ENCODE peak calls at places on chromosome 20, in seven cellular contexts. O is AG04449; L is effector memory CD4-positive, alpha-beta T cell; B is brain microvascular endothelial cell; J is fibroblast of lung; C is tibial nerve; V is choroid plexus epithelial cell. X is an unnamed sample.

GRCh38 chr20:34058831-34059230 is 53.2 kb downstream of the EIF2S2 start:
- DNase-seq in J (no peak), B (no peak), O (no peak), C (no peak), L (peak), V (peak), X (no peak)

GRCh38 chr20:2042400-2042799 is 48.5 kb upstream of the PDYN start:
- DNase-seq in O (no peak), J (peak), C (no peak), V (peak), B (peak), L (no peak), X (peak)

GRCh38 chr20:14861028-14861699 is 523.8 kb upstream of the FLRT3 start:
- DNase-seq in C (no peak), J (no peak), O (no peak), V (no peak), B (no peak), L (no peak), X (no peak)

GRCh38 chr20:22810030-22810429 is 225.1 kb upstream of the SSTR4 start:
- DNase-seq in B (no peak), V (no peak), O (no peak), J (no peak), L (no peak), C (no peak), X (no peak)

GRCh38 chr20:12217382-12217781 is 299.7 kb downstream of the BTBD3 start:
- DNase-seq in O (no peak), V (no peak), L (no peak), J (no peak), B (no peak), C (no peak), X (no peak)

GRCh38 chr20:48359692-48360337 is 468.0 kb downstream of the PREX1 start:
- DNase-seq in L (no peak), O (no peak), J (no peak), B (no peak), C (no peak), V (no peak), X (no peak)

GRCh38 chr20:46849269-46849668 is 45.4 kb upstream of the EYA2 start:
- DNase-seq in O (no peak), C (no peak), J (no peak), V (no peak), B (no peak), L (no peak), X (no peak)

GRCh38 chr20:60535211-60535610 is 577.0 kb downstream of the CDH26 start:
- DNase-seq in C (no peak), L (no peak), O (no peak), B (no peak), J (no peak), V (no peak), X (no peak)

GRCh38 chr20:33803921-33804337 is 7.2 kb upstream of the CHMP4B start:
- DNase-seq in L (no peak), O (no peak), C (no peak), V (peak), J (peak), B (peak), X (peak)

GRCh38 chr20:46756419-46756818 is 47.0 kb downstream of the SLC2A10 start:
- DNase-seq in C (no peak), V (no peak), O (no peak), J (no peak), B (no peak), L (no peak), X (no peak)

GRCh38 chr20:48697845-48698491 is 129.8 kb downstream of the PREX1 start:
- DNase-seq in B (peak), L (no peak), O (no peak), V (peak), C (no peak), J (peak), X (no peak)

GRCh38 chr20:3088031-3088430 is 3.5 kb upstream of the AVP start:
- DNase-seq in L (no peak), J (no peak), V (no peak), O (no peak), C (no peak), B (no peak), X (no peak)

GRCh38 chr20:10524643-10525042 is 89.5 kb downstream of the SLX4IP start:
- DNase-seq in J (peak), V (peak), L (no peak), C (no peak), O (no peak), B (peak), X (no peak)

GRCh38 chr20:57586943-57587277 is 26.0 kb downstream of the PCK1 start:
- DNase-seq in L (no peak), J (no peak), O (no peak), B (no peak), V (no peak), C (no peak), X (no peak)

GRCh38 chr20:53550590-53551187 is 43.0 kb downstream of the ZNF217 start:
- DNase-seq in B (no peak), O (no peak), C (no peak), L (no peak), V (peak), J (no peak), X (no peak)

GRCh38 chr20:40713508-40713907 is 24.5 kb upstream of the MAFB start:
- DNase-seq in V (no peak), B (no peak), L (no peak), J (no peak), O (no peak), C (no peak), X (no peak)

GRCh38 chr20:719816-720215 is 44.2 kb upstream of the SCRT2 start:
- DNase-seq in L (no peak), B (no peak), O (no peak), J (no peak), C (no peak), V (no peak), X (no peak)

GRCh38 chr20:58403272-58403671 is 14.2 kb downstream of the VAPB start:
- DNase-seq in C (no peak), J (no peak), B (no peak), V (no peak), O (no peak), L (no peak), X (no peak)

GRCh38 chr20:61443541-61444126 is 191.6 kb downstream of the CDH4 start:
- DNase-seq in O (no peak), B (no peak), V (no peak), L (no peak), J (peak), C (no peak), X (no peak)

GRCh38 chr20:58986968-58987517 is 6.0 kb downstream of the NELFCD start:
- DNase-seq in O (no peak), L (no peak), C (no peak), J (no peak), B (no peak), V (no peak), X (no peak)

GRCh38 chr20:53658327-53658726 is 64.7 kb upstream of the ZNF217 start:
- DNase-seq in C (no peak), B (no peak), V (no peak), L (no peak), O (no peak), J (no peak), X (no peak)

GRCh38 chr20:53224851-53225250 is 252.7 kb downstream of the TSHZ2 start:
- DNase-seq in B (no peak), L (no peak), V (peak), J (peak), C (no peak), O (no peak), X (no peak)

GRCh38 chr20:41018153-41018552 is 10.5 kb upstream of the TOP1 start:
- DNase-seq in V (no peak), B (no peak), O (no peak), L (no peak), J (no peak), C (no peak), X (no peak)

GRCh38 chr20:38143238-38143645 is 21.8 kb downstream of the TGM2 start:
- DNase-seq in V (no peak), C (no peak), J (no peak), B (no peak), L (no peak), O (no peak), X (no peak)

GRCh38 chr20:5181955-5182354 is 55.1 kb downstream of the CDS2 start:
- DNase-seq in O (no peak), L (no peak), C (no peak), J (peak), B (peak), V (peak), X (peak)

GRCh38 chr20:59402697-59403096 is 102.3 kb downstream of the EDN3 start:
- DNase-seq in C (no peak), L (no peak), J (no peak), V (peak), B (no peak), O (no peak), X (no peak)

GRCh38 chr20:34680586-34680985 is 3.7 kb upstream of the PIGU start:
- DNase-seq in V (peak), B (no peak), J (no peak), L (no peak), O (no peak), C (no peak), X (no peak)

GRCh38 chr20:20204326-20204725 is 152.0 kb downstream of the CFAP61 start:
- DNase-seq in J (no peak), L (no peak), O (no peak), C (no peak), V (no peak), B (no peak), X (no peak)

GRCh38 chr20:49691818-49692568 is 21.7 kb downstream of the B4GALT5 start:
- DNase-seq in J (no peak), B (no peak), L (no peak), C (no peak), V (no peak), O (no peak), X (no peak)

GRCh38 chr20:7579888-7580287 is 360.4 kb downstream of the HAO1 start:
- DNase-seq in L (no peak), B (no peak), O (no peak), V (no peak), J (no peak), C (no peak), X (no peak)